ENCODE peak calls at places on chromosomes 6 and 20, in ten cellular contexts. B, Z, J, F, I, O, P, E, K and X are unnamed samples.

GRCh38 chr20:50588034-50588736 is 78.0 kb downstream of the PTPN1 start:
- DNase-seq in B (peak), Z (peak), J (peak), F (peak), I (peak), O (peak), P (peak), E (peak), K (peak), X (peak)

GRCh38 chr20:19552144-19552895 is 205.7 kb upstream of the RIN2 start:
- DNase-seq in B (no peak), Z (no peak), J (no peak), F (no peak), I (no peak), O (no peak), P (peak), E (peak), K (no peak), X (no peak)

GRCh38 chr20:46519678-46520077 is 6.3 kb upstream of the ZNF334 start:
- DNase-seq in B (no peak), Z (no peak), J (no peak), F (no peak), I (no peak), O (no peak), P (no peak), E (no peak), K (no peak), X (no peak)

GRCh38 chr6:17393335-17394191 is at the start of gene CAP2:
- DNase-seq in B (no peak), Z (no peak), J (no peak), F (no peak), I (peak), O (peak), P (peak), E (peak), K (no peak), X (peak)

GRCh38 chr6:116422238-116422637 is 38.9 kb upstream of the CALHM6 start:
- DNase-seq in B (no peak), Z (no peak), J (no peak), F (no peak), I (no peak), O (no peak), P (no peak), E (no peak), K (no peak), X (no peak)

GRCh38 chr20:47018381-47018780 is 123.7 kb downstream of the EYA2 start:
- DNase-seq in B (no peak), Z (no peak), J (no peak), F (no peak), I (no peak), O (no peak), P (no peak), E (no peak), K (no peak), X (no peak)

GRCh38 chr6:136104556-136104955 is 145.6 kb downstream of the MTFR2 start:
- DNase-seq in B (no peak), Z (no peak), J (no peak), F (no peak), I (no peak), O (no peak), P (no peak), E (no peak), K (no peak), X (no peak)

GRCh38 chr6:10248378-10248843 is 166.5 kb downstream of the TFAP2A start:
- DNase-seq in B (no peak), Z (no peak), J (no peak), F (no peak), I (no peak), O (peak), P (no peak), E (no peak), K (no peak), X (no peak)

GRCh38 chr6:20605581-20605980 is 71.3 kb downstream of the CDKAL1 start:
- DNase-seq in B (no peak), Z (no peak), J (no peak), F (no peak), I (no peak), O (peak), P (no peak), E (no peak), K (no peak), X (no peak)

GRCh38 chr6:142855877-142856606 is 88.9 kb downstream of the HIVEP2 start:
- DNase-seq in B (no peak), Z (no peak), J (no peak), F (no peak), I (no peak), O (no peak), P (no peak), E (no peak), K (no peak), X (no peak)

GRCh38 chr6:27428966-27429365 is 40.4 kb downstream of the ZNF391 start:
- DNase-seq in B (no peak), Z (no peak), J (no peak), F (no peak), I (no peak), O (no peak), P (no peak), E (no peak), K (no peak), X (no peak)

GRCh38 chr6:16251706-16252105 is 13.3 kb downstream of the GMPR start:
- DNase-seq in B (no peak), Z (no peak), J (no peak), F (no peak), I (no peak), O (no peak), P (no peak), E (no peak), K (no peak), X (no peak)

GRCh38 chr20:36606171-36607116 is 865 bp downstream of the RAB5IF start:
- DNase-seq in B (peak), Z (no peak), J (no peak), F (no peak), I (no peak), O (peak), P (no peak), E (peak), K (no peak), X (peak)

GRCh38 chr20:2114990-2115681 is 13.5 kb downstream of the STK35 start:
- DNase-seq in B (no peak), Z (no peak), J (no peak), F (no peak), I (no peak), O (no peak), P (no peak), E (no peak), K (no peak), X (no peak)

GRCh38 chr6:82363368-82364086 is at the start of gene TPBG:
- DNase-seq in B (no peak), Z (peak), J (peak), F (no peak), I (peak), O (peak), P (peak), E (peak), K (no peak), X (peak)

GRCh38 chr6:25301358-25301757 is 22.2 kb downstream of the CARMIL1 start:
- DNase-seq in B (no peak), Z (no peak), J (no peak), F (no peak), I (no peak), O (no peak), P (no peak), E (no peak), K (no peak), X (no peak)

GRCh38 chr6:129507846-129508245 is 202.1 kb downstream of the ARHGAP18 start:
- DNase-seq in B (no peak), Z (no peak), J (no peak), F (no peak), I (no peak), O (no peak), P (no peak), E (no peak), K (no peak), X (no peak)

GRCh38 chr6:13462380-13463326 is 24.7 kb downstream of the GFOD1 start:
- DNase-seq in B (no peak), Z (no peak), J (no peak), F (no peak), I (no peak), O (no peak), P (no peak), E (peak), K (no peak), X (no peak)

GRCh38 chr6:48476257-48476656 is 365.3 kb upstream of the PTCHD4 start:
- DNase-seq in B (no peak), Z (no peak), J (no peak), F (no peak), I (no peak), O (peak), P (no peak), E (peak), K (no peak), X (no peak)

GRCh38 chr6:166515072-166515810 is 71.2 kb downstream of the RAMACL start:
- DNase-seq in B (no peak), Z (peak), J (no peak), F (peak), I (peak), O (peak), P (peak), E (no peak), K (no peak), X (no peak)

GRCh38 chr20:5919634-5920544 is 30.4 kb downstream of the TRMT6 start:
- DNase-seq in B (no peak), Z (no peak), J (no peak), F (no peak), I (no peak), O (peak), P (no peak), E (no peak), K (no peak), X (no peak)

GRCh38 chr6:126182650-126183311 is 157.1 kb upstream of the CENPW start:
- DNase-seq in B (no peak), Z (no peak), J (no peak), F (no peak), I (no peak), O (peak), P (no peak), E (no peak), K (no peak), X (peak)

GRCh38 chr6:105359419-105360366 is 43.2 kb downstream of the PREP start:
- DNase-seq in B (no peak), Z (no peak), J (no peak), F (no peak), I (no peak), O (peak), P (peak), E (no peak), K (no peak), X (no peak)